ENCODE peak calls at places on chromosomes 11 and 22, in nine cellular contexts. X is adipocyte; E is CD8-positive, alpha-beta memory T cell; Z is mesendoderm; O is fibroblast of lung; T is neural progenitor cell; D is IMR-90; H is adrenal gland; Y is brain microvascular endothelial cell. U is an unnamed sample.

GRCh38 chr22:43090130-43090789 is 1.1 kb upstream of the TTLL1 start:
- DNase-seq in X (peak; percentile 64), E (no peak), Z (peak; percentile 52), O (peak; percentile 89), T (peak; percentile 28), D (peak; percentile 80), H (peak; percentile 72), Y (peak; percentile 80), U (no peak)

GRCh38 chr22:45707605-45708004 is 36.0 kb downstream of the ATXN10 start:
- DNase-seq in X (no peak), E (no peak), Z (no peak), O (no peak), T (no peak), D (no peak), H (no peak), Y (no peak), U (no peak)

GRCh38 chr11:30107899-30108298 is 91.1 kb upstream of the KCNA4 start:
- DNase-seq in X (peak; percentile 90), E (no peak), Z (peak; percentile 63), O (peak; percentile 59), T (no peak), D (peak; percentile 62), H (peak; percentile 38), Y (peak; percentile 69), U (no peak)

GRCh38 chr11:2268911-2269600 is 1.3 kb downstream of the ASCL2 start:
- DNase-seq in X (peak; percentile 47), E (peak; percentile 30), Z (peak; percentile 23), O (peak; percentile 20), T (peak; percentile 73), D (no peak), H (no peak), Y (no peak), U (no peak)

GRCh38 chr22:44625981-44626687 is 75.9 kb upstream of the PRR5 start:
- DNase-seq in X (peak; percentile 84), E (peak; percentile 72), Z (peak; percentile 70), O (peak; percentile 20), T (peak; percentile 79), D (peak; percentile 45), H (peak; percentile 79), Y (peak; percentile 33), U (no peak)

GRCh38 chr22:48316876-48317250 is 1510.8 kb downstream of the BRD1 start:
- DNase-seq in X (no peak), E (no peak), Z (no peak), O (no peak), T (no peak), D (no peak), H (no peak), Y (no peak), U (no peak)

GRCh38 chr11:87463486-87464102 is 425.9 kb downstream of the TMEM135 start:
- DNase-seq in X (peak; percentile 62), E (no peak), Z (peak; percentile 86), O (peak; percentile 29), T (peak; percentile 66), D (peak; percentile 36), H (no peak), Y (peak; percentile 33), U (no peak)

GRCh38 chr11:73393479-73394415 is 17.5 kb downstream of the RELT start:
- DNase-seq in X (peak; percentile 87), E (peak; percentile 55), Z (peak; percentile 87), O (peak; percentile 73), T (peak; percentile 85), D (peak; percentile 82), H (peak; percentile 84), Y (peak; percentile 73), U (peak; percentile 59)

GRCh38 chr22:37419916-37420655 is 7.2 kb downstream of the ELFN2 start:
- DNase-seq in X (peak; percentile 24), E (no peak), Z (peak; percentile 63), O (peak; percentile 36), T (peak; percentile 74), D (peak; percentile 17), H (no peak), Y (no peak), U (no peak)

GRCh38 chr11:36012410-36012809 is 68.5 kb downstream of the LDLRAD3 start:
- DNase-seq in X (peak; percentile 18), E (no peak), Z (no peak), O (peak; percentile 48), T (no peak), D (peak; percentile 56), H (peak; percentile 56), Y (peak; percentile 61), U (no peak)

GRCh38 chr22:50396751-50397370 is 53.7 kb downstream of the PPP6R2 start:
- DNase-seq in X (no peak), E (no peak), Z (peak; percentile 81), O (no peak), T (no peak), D (peak; percentile 20), H (no peak), Y (no peak), U (no peak)

GRCh38 chr11:12893787-12894672 is 115.1 kb upstream of the RASSF10 start:
- DNase-seq in X (peak; percentile 83), E (peak; percentile 27), Z (peak; percentile 74), O (peak; percentile 75), T (peak; percentile 73), D (peak; percentile 52), H (peak; percentile 89), Y (peak; percentile 66), U (no peak)

GRCh38 chr11:32888805-32889204 is 3.8 kb upstream of the QSER1 start:
- DNase-seq in X (peak; percentile 61), E (no peak), Z (no peak), O (peak; percentile 81), T (no peak), D (peak; percentile 76), H (no peak), Y (peak; percentile 1), U (peak; percentile 34)

GRCh38 chr11:77093987-77094840 is 8.4 kb upstream of the OMP start:
- DNase-seq in X (no peak), E (no peak), Z (no peak), O (no peak), T (no peak), D (no peak), H (no peak), Y (no peak), U (no peak)

GRCh38 chr22:44445307-44445680 is 52.7 kb downstream of the RTL6 start:
- DNase-seq in X (no peak), E (no peak), Z (no peak), O (no peak), T (no peak), D (no peak), H (no peak), Y (no peak), U (no peak)

GRCh38 chr11:35141538-35141937 is 2.6 kb downstream of the CD44 start:
- DNase-seq in X (no peak), E (no peak), Z (no peak), O (no peak), T (no peak), D (no peak), H (peak; percentile 41), Y (no peak), U (no peak)

GRCh38 chr22:23833911-23834317 is 4.9 kb downstream of the DERL3 start:
- DNase-seq in X (no peak), E (no peak), Z (no peak), O (no peak), T (no peak), D (no peak), H (no peak), Y (no peak), U (no peak)

GRCh38 chr11:28017816-28018215 is 90.1 kb downstream of the KIF18A start:
- DNase-seq in X (no peak), E (no peak), Z (no peak), O (peak; percentile 49), T (no peak), D (peak; percentile 61), H (no peak), Y (peak; percentile 4), U (no peak)

GRCh38 chr22:50687829-50688228 is 15.2 kb downstream of the SHANK3 start:
- DNase-seq in X (no peak), E (no peak), Z (no peak), O (no peak), T (no peak), D (no peak), H (no peak), Y (no peak), U (no peak)

DNA sequence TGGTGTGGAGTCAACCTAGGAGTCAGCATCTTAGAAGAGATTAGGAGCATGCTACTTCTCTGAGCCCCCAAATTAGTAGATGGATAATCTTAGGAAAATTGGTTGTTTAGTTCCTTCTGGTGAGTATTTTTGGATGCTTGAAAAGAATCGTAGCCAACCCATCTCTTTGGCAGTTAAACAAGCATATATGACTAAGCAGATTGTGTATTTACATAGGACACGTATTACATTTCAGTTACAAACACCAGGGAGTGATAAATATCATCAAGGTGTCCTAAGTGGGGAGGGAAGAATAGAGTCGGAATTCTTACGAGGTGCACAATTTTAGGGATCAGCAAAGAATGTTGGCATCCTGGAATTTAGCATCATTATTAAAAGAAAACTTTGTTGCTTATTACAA is 13.5 kb downstream of the PLET1 start:
- DNase-seq in X (no peak), E (no peak), Z (no peak), O (peak; percentile 58), T (no peak), D (peak; percentile 80), H (no peak), Y (no peak), U (no peak)
- H3K27me3 ChIP-seq in X (no peaks in the 10 kb centered on the region), E (no peaks in the 10 kb centered on the region), Z (no peaks in the 10 kb centered on the region), O (no peaks in the 10 kb centered on the region), T (no peaks in the 10 kb centered on the region), D (no peaks in the 10 kb centered on the region), H (no peaks in the 10 kb centered on the region), Y (no peaks in the 10 kb centered on the region), U (no peaks in the 10 kb centered on the region)

DNA sequence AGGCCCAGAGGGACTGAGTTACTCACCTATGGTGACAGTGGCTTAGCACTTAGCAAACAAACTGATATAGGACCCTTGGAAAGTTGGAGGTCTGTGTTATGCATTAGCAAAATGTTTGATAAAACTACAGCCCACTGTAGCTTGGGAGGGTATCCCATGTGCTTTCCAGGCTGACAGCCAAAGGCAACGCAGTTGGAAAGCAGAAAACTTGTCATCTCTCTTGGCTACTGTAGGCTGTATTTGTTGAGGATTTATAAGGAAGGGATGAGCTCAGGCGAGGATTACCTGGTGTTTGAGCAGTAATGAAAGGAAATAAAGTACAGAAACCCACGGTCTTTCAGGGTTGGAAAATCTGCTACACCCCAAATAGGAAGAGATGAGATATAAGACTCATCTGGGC is 23.8 kb downstream of the SDHAF2 start:
- DNase-seq in X (no peak), E (no peak), Z (no peak), O (no peak), T (no peak), D (no peak), H (no peak), Y (no peak), U (no peak)
- H3K4me3 ChIP-seq in X (no peak overlapping the region), E (no peak overlapping the region), Z (no peak overlapping the region), O (no peak overlapping the region), T (no peak overlapping the region), D (no peak overlapping the region), H (no peak overlapping the region), Y (no peak overlapping the region), U (no peak overlapping the region)

GRCh38 chr11:131582021-131582531 is 211.7 kb downstream of the NTM start:
- DNase-seq in X (no peak), E (no peak), Z (no peak), O (no peak), T (no peak), D (no peak), H (no peak), Y (no peak), U (no peak)
- H3K27me3 ChIP-seq in X (peaks cover 27% of the 10 kb centered on the region), E (no peaks in the 10 kb centered on the region), Z (no peaks in the 10 kb centered on the region), O (no peaks in the 10 kb centered on the region), T (no peaks in the 10 kb centered on the region), D (peaks cover 7% of the 10 kb centered on the region), H (no peaks in the 10 kb centered on the region), Y (no peaks in the 10 kb centered on the region), U (no peaks in the 10 kb centered on the region)

DNA sequence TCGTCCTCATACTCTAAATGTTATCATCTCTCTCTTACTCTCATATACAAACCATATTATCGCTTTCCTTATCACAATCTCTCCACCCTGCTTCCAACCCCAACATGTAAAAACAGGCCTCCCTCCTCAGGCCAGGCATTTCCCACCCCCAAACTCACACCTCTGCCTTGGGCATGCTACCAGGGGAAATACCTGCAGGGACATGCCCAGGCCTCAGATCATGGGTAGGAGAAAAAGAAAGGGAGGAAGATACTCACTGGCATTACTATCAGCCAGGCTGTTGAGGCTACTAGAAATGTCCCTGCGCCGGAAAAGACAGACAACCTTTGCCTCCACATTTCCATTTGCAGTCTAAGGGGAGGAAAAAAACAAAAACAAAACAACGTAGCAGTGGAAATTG is 1.8 kb downstream of the MTA2 start:
- DNase-seq in X (no peak), E (no peak), Z (peak; percentile 31), O (no peak), T (no peak), D (no peak), H (no peak), Y (no peak), U (no peak)
- H3K4me3 ChIP-seq in X (peak overlapping the region; percentile 98), E (peak overlapping the region; percentile 89), Z (peak overlapping the region; percentile 5), O (peak overlapping the region; percentile 90), T (peak overlapping the region; percentile 87), D (peak overlapping the region; percentile 87), H (peak overlapping the region; percentile 99), Y (peak overlapping the region; percentile 93), U (peak overlapping the region; percentile 80)

U was measured in AG04450.